ENCODE peak calls at places on chromosomes 1 and 21, in four cellular contexts. L is IMR-90, E is mammary epithelial cell, M is neural progenitor cell. B is an unnamed sample. For H3K36me3, the result is how much of the 10 kb centered on the place peaks cover.

GRCh38 chr1:246647113-246647512 is 77.1 kb upstream of the SCCPDH start:
- DNase-seq in L (peak), E (no peak), M (peak), B (no peak)

GRCh38 chr1:175197536-175197935 is 5.0 kb upstream of the KIAA0040 start:
- DNase-seq in L (no peak), E (peak), M (no peak), B (no peak)

GRCh38 chr1:52632732-52633290 is at the start of gene SHISAL2A:
- DNase-seq in L (no peak), E (no peak), M (peak), B (no peak)

GRCh38 chr1:110630770-110631663 is 24.9 kb upstream of the KCNA2 start:
- DNase-seq in L (peak), E (peak), M (peak), B (peak)

GRCh38 chr1:38455829-38456563 is 403.6 kb downstream of the RRAGC start:
- DNase-seq in L (no peak), E (no peak), M (no peak), B (no peak)

GRCh38 chr1:93749894-93750301 is 68.3 kb upstream of the BCAR3 start:
- DNase-seq in L (no peak), E (no peak), M (peak), B (no peak)

GRCh38 chr1:18989176-18989799 is 32.8 kb upstream of the IFFO2 start:
- DNase-seq in L (no peak), E (no peak), M (no peak), B (no peak)

GRCh38 chr1:15934211-15935055 is 41.5 kb downstream of the ZBTB17 start:
- DNase-seq in L (no peak), E (no peak), M (no peak), B (peak)

GRCh38 chr1:235972316-235973090 is 92.4 kb downstream of the NID1 start:
- DNase-seq in L (peak), E (peak), M (no peak), B (peak)

GRCh38 chr1:3895951-3896325 is 4.1 kb downstream of the C1orf174 start:
- DNase-seq in L (no peak), E (no peak), M (no peak), B (no peak)

GRCh38 chr1:25711555-25712298 is 88.3 kb upstream of the SELENON start:
- DNase-seq in L (peak), E (no peak), M (no peak), B (no peak)

GRCh38 chr1:212645563-212646543 is 37.3 kb downstream of the ATF3 start:
- DNase-seq in L (no peak), E (no peak), M (no peak), B (peak)

GRCh38 chr1:23667411-23667810 is 24.2 kb upstream of the RPL11 start:
- DNase-seq in L (no peak), E (no peak), M (no peak), B (no peak)

GRCh38 chr1:209743145-209743482 is 12.7 kb upstream of the TRAF3IP3 start:
- DNase-seq in L (peak), E (peak), M (no peak), B (peak)

GRCh38 chr1:86741947-86742572 is 37.7 kb downstream of the SH3GLB1 start:
- DNase-seq in L (peak), E (peak), M (peak), B (no peak)

GRCh38 chr1:69409731-69410456 is 157.8 kb upstream of the LRRC7 start:
- DNase-seq in L (no peak), E (no peak), M (no peak), B (no peak)

GRCh38 chr1:40870135-40870728 is 8.1 kb upstream of the CITED4 start:
- DNase-seq in L (peak), E (peak), M (no peak), B (no peak)

GRCh38 chr1:29632436-29633270 is 396.3 kb downstream of the PTPRU start:
- DNase-seq in L (peak), E (no peak), M (no peak), B (no peak)

GRCh38 chr1:162678439-162678838 is 46.2 kb downstream of the DDR2 start:
- DNase-seq in L (peak), E (peak), M (no peak), B (peak)

GRCh38 chr1:156684227-156684782 is 7.1 kb upstream of the NES start:
- DNase-seq in L (peak), E (peak), M (no peak), B (peak)

GRCh38 chr1:68231627-68232303 is 558 bp downstream of the WLS start:
- DNase-seq in L (peak), E (peak), M (peak), B (peak)

GRCh38 chr1:177780096-177780700 is 189.7 kb downstream of the SEC16B start:
- DNase-seq in L (peak), E (peak), M (peak), B (peak)

GRCh38 chr1:112517231-112517630 is 8.5 kb downstream of the WNT2B start:
- DNase-seq in L (no peak), E (peak), M (no peak), B (no peak)

GRCh38 chr21:37489553-37489952 is 123.0 kb downstream of the DYRK1A start:
- DNase-seq in L (no peak), E (no peak), M (no peak), B (no peak)

GRCh38 chr1:156727914-156728598 is at the start of gene METTL25B:
- DNase-seq in L (peak), E (peak), M (peak), B (peak)

GRCh38 chr1:156805766-156806511 is 10.7 kb downstream of the SH2D2A start:
- DNase-seq in L (peak), E (peak), M (no peak), B (peak)

GRCh38 chr1:110780600-110781484 is 92.1 kb upstream of the CD53 start:
- DNase-seq in L (peak), E (peak), M (peak), B (peak)

GRCh38 chr1:5385400-5385799 is 606.8 kb downstream of the NPHP4 start:
- DNase-seq in L (no peak), E (no peak), M (no peak), B (no peak)

GRCh38 chr1:54413295-54413694 is 7.1 kb upstream of the SSBP3 start:
- DNase-seq in L (peak), E (no peak), M (no peak), B (peak)

GRCh38 chr1:245235156-245235555 is 80.4 kb downstream of the KIF26B start:
- DNase-seq in L (no peak), E (no peak), M (no peak), B (no peak)

GRCh38 chr1:218735436-218735835 is 390.3 kb downstream of the TGFB2 start:
- DNase-seq in L (peak), E (no peak), M (no peak), B (peak)

GRCh38 chr1:110188116-110188618 is 21.9 kb upstream of the KCNC4 start:
- DNase-seq in L (peak), E (peak), M (no peak), B (peak)

GRCh38 chr1:40530735-40531380 is 579 bp upstream of the ZNF684 start:
- DNase-seq in L (peak), E (no peak), M (no peak), B (peak)

GRCh38 chr1:160097911-160098851 is at the start of gene IGSF8:
- DNase-seq in L (peak), E (peak), M (peak), B (peak)

GRCh38 chr1:159826436-159827101 is at the start of gene SLAMF8:
- DNase-seq in L (no peak), E (no peak), M (no peak), B (no peak)

GRCh38 chr1:185551008-185551407 is 183.2 kb upstream of the HMCN1 start:
- DNase-seq in L (no peak), E (no peak), M (no peak), B (no peak)

GRCh38 chr1:10060311-10061100 is 27.7 kb downstream of the UBE4B start:
- DNase-seq in L (no peak), E (no peak), M (no peak), B (no peak)

GRCh38 chr1:10059329-10059691 is 26.6 kb downstream of the UBE4B start:
- DNase-seq in L (no peak), E (no peak), M (peak), B (no peak)

GRCh38 chr1:10056599-10056987 is 23.8 kb downstream of the UBE4B start:
- DNase-seq in L (no peak), E (no peak), M (no peak), B (no peak)

GRCh38 chr1:10057305-10057704 is 24.5 kb downstream of the UBE4B start:
- DNase-seq in L (peak), E (no peak), M (no peak), B (no peak)

DNA sequence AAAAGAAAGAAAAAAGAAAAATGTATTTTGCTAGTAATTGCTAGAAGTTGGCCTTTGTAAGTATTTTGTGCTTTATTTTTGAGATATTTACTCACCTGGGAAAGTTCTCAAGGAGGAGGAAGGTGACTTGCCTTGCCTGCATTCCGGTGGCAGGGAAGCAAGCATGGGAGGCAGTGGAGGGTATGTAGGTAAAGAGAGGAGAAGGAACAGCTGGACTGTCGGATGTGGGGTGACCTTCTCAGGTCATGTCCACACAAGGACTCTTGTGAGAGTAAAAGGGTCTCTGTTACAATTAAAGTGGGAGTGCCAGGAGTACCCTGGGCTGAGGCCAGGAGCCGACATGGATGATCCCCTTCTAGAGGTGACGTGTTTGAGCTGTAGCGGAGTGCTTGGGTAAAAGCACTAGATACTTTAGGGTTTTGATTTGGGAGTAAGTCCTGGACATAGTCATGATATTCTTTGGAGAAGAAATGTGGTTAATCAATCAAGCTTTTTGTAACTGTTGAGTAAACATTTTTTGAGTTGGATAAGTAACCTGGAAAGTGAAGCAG is 25.1 kb downstream of the UBE4B start:
- DNase-seq in L (no peak), E (no peak), M (no peak), B (no peak)
- H3K4me2 ChIP-seq in L (no peak), E (no peak), M (no peak), B (peak)

GRCh38 chr1:8598783-8599182 is 218.7 kb downstream of the RERE start:
- DNase-seq in L (peak), E (no peak), M (peak), B (no peak)

GRCh38 chr1:8595919-8596318 is 221.5 kb downstream of the RERE start:
- DNase-seq in L (peak), E (no peak), M (no peak), B (no peak)

GRCh38 chr1:8595332-8595731 is 222.1 kb downstream of the RERE start:
- DNase-seq in L (no peak), E (no peak), M (no peak), B (no peak)

GRCh38 chr1:8598060-8598724 is 219.2 kb downstream of the RERE start:
- DNase-seq in L (peak), E (no peak), M (peak), B (peak)

DNA sequence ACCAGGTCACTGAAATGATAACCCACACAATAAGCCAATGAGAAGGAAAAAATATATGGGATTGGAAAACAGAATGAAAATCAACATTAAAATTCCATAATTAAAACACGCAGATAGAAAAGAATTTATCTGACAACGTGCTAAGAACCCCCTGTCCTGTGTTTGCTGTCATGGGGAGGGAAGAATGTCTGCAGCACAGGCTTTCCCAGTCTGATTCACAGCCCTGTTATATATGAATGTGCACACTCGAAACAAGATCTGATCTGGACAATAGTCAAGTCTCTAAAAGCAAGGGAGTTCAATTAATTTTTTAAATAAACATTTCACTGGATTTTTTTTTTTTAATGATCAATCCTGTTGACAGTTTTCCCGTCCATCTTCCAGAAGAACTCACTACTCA is 220.0 kb downstream of the RERE start:
- DNase-seq in L (peak), E (no peak), M (no peak), B (no peak)
- H3K36me3 ChIP-seq in L (under half), E (under half), M (under half), B (under half)

DNA sequence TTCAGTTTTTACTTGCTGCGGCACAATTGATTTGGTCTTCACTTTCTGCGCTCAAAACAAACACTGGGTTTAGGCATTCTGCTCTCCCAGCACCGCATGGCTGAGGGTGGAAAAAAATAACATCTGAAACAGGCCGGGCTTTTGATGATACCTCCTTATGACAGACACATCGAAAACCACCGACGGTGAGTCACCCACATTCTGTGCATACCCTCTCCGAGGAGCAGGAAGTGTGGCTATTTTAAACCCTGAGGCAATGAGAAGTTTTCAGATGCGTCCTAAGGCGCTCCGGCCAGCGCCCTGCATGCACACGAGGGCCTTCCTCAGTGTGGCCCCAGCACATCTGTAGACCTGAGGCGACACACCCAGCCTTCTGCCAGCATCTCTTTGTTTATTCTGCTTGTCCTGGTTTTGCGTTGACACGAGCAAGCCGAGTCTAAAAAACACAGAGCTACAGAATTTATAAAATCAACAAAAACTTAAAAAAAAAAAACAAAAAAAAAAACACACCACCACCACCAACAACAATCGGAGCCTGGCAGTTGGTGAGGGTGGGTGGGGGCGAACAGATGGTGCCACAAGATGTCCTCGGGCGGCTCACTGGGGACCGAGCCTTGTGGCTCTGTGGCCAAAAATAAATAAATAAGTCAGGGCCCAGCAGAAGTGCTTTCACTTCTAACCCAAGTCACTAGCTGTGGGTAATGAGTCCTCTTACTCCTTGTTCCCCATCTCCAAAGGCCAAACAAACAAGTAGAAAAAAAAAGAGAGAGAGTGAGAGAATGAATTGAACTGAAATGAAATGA is 162.6 kb upstream of the IRF2BP2 start:
- DNase-seq in L (peak), E (peak), M (no peak), B (peak)
- H3K4me2 ChIP-seq in L (peak), E (peak), M (no peak), B (peak)

GRCh38 chr1:107680579-107680985 is 284.4 kb downstream of the VAV3 start:
- DNase-seq in L (no peak), E (no peak), M (no peak), B (no peak)

GRCh38 chr1:107681001-107681479 is 283.9 kb downstream of the VAV3 start:
- DNase-seq in L (no peak), E (no peak), M (peak), B (no peak)

GRCh38 chr1:107683198-107683657 is 281.8 kb downstream of the VAV3 start:
- DNase-seq in L (no peak), E (peak), M (no peak), B (no peak)

GRCh38 chr1:107683683-107684082 is 281.3 kb downstream of the VAV3 start:
- DNase-seq in L (no peak), E (no peak), M (no peak), B (no peak)

DNA sequence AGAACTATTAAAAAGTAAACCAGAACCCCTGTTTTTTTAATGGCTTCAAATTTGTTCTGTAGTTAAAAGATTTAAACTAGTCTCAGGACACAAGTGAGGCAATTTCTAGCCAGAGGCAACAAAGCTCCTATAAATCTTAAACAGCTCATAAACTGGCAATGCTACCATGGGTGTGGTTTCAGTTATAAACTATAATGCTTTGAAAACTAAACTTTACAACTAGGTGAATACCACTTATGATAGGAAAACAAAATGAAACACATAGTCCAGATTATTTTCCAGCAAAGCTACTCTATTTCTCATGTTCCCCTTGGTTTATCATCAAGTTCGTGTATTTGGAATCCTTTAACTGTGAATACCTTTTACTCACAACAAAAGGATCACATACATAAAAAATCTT is 282.5 kb downstream of the VAV3 start:
- DNase-seq in L (no peak), E (peak), M (no peak), B (no peak)
- H3K36me3 ChIP-seq in L (under half), E (under half), M (under half), B (under half)

DNA sequence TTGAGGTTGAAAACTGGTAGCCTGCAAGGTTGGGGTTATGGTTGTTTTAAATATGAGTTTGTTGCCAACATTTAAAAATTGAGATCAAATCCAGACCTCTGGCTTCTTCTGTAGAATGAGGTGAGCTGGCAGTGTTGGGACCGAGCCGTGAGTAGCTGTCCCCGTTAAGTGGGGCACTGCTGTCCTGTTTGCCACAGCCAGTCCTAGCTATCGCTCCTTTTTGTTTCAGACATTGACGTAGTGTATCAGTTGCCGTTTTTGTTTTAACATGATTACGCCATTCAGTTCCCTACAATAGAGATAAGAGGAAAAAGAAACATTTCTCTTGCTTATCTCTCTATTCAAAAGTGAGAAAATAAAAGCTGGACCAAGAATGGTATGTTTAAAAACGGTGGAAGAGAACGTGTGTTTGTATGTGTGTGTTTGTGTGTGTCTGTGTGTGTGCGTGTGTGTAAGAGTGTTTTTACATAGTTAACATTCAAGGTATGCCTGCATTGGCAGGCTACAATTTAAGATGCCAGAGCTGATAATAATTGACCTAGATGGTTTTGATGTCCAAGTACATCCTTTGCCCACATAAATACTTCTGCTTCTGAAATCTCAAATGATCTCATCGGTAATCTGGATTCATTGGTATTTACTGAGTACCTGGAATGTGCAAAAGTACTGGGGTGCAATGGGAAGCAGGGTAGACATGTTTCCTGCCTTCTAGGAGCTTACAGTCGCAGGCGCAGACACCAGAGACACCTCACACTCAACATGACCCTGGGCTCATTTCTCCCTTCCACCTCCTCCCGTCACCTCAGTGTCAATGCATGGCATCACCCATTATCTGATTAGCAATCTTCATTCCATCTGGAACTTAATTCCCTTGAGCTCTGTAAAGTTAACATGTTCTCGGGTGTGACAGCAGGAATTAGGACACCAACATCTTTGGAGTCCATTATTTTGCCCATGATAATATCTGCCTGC is 65.8 kb downstream of the HUNK start:
- DNase-seq in L (no peak), E (no peak), M (no peak), B (no peak)
- H3K4me2 ChIP-seq in L (no peak), E (no peak), M (no peak), B (no peak)

DNA sequence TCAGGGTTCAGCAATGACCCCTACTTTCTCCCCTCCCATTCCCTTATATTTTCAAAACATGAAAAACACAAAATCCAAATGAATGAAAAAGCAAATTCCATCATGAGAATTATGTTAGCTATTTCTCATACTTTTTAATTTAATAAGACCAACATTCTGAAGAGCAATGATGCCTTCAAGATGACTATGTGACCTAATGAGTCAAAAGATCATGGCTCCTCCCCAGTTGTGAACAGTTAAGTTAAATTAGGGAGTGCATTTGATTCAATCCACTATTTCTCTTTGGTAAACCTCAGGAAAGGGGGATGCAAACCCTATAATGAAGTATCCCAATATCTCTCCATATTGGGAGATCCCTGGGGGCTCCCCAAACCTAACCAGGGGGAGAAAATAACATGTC is 36.5 kb downstream of the PUM1 start:
- DNase-seq in L (peak), E (no peak), M (no peak), B (no peak)
- H3K36me3 ChIP-seq in L (under half), E (under half), M (under half), B (under half)

GRCh38 chr1:228149341-228150020 is at the start of gene GJC2:
- DNase-seq in L (peak), E (no peak), M (peak), B (peak)
- H3K4me2 ChIP-seq in L (peak), E (peak), M (peak), B (peak)

B was measured in osteoblast.